ENCODE peak calls at places on chromosomes 7 and 10, in eight cellular contexts. F is Right ventricle myocardium inferior; I is activated CD4-positive, alpha-beta T cell treated with anti-CD3 and anti-CD28 coated beads, Interleukin-2, amount 50 U/mL, for 48 hours; A is tibial nerve; N is SW480; S is HFF-Myc; J is stomach; W is dermis microvascular lymphatic vessel endothelial cell. P is an unnamed sample.

GRCh38 chr7:14332155-14332554 is 342.7 kb upstream of the ETV1 start:
- DNase-seq in F (peak), I (no peak), A (no peak), N (no peak), S (no peak), J (no peak), W (no peak), P (no peak)

GRCh38 chr7:23377134-23377533 is 78.0 kb downstream of the MALSU1 start:
- DNase-seq in F (no peak), I (no peak), A (no peak), N (no peak), S (no peak), J (no peak), W (no peak), P (no peak)

GRCh38 chr7:151437163-151437553 is 2.8 kb downstream of the CRYGN start:
- DNase-seq in F (no peak), I (no peak), A (no peak), N (no peak), S (no peak), J (no peak), W (no peak), P (peak)

GRCh38 chr10:117457932-117458331 is 82.7 kb upstream of the PDZD8 start:
- DNase-seq in F (no peak), I (no peak), A (no peak), N (no peak), S (no peak), J (no peak), W (no peak), P (no peak)

GRCh38 chr10:69139961-69140360 is 16.0 kb downstream of the VPS26A start:
- DNase-seq in F (no peak), I (no peak), A (no peak), N (no peak), S (no peak), J (no peak), W (no peak), P (no peak)

GRCh38 chr10:3192856-3193635 is 20.5 kb upstream of the PITRM1 start:
- DNase-seq in F (peak), I (peak), A (peak), N (peak), S (no peak), J (peak), W (peak), P (no peak)

GRCh38 chr7:68414631-68415425 is 1183.4 kb upstream of the AUTS2 start:
- DNase-seq in F (no peak), I (no peak), A (no peak), N (peak), S (no peak), J (no peak), W (no peak), P (no peak)

GRCh38 chr10:30088178-30088577 is 28.8 kb upstream of the JCAD start:
- DNase-seq in F (no peak), I (no peak), A (no peak), N (no peak), S (no peak), J (no peak), W (no peak), P (no peak)

GRCh38 chr7:142298009-142298408 is 40.2 kb upstream of the PRSS58 start:
- DNase-seq in F (no peak), I (no peak), A (no peak), N (peak), S (no peak), J (no peak), W (no peak), P (no peak)

GRCh38 chr7:39758234-39758970 is 135.0 kb downstream of the RALA start:
- DNase-seq in F (peak), I (no peak), A (no peak), N (no peak), S (no peak), J (no peak), W (no peak), P (no peak)

GRCh38 chr7:149459540-149460433 is 1.1 kb downstream of the ZNF777 start:
- DNase-seq in F (peak), I (peak), A (no peak), N (no peak), S (no peak), J (no peak), W (no peak), P (no peak)

GRCh38 chr7:98323597-98324322 is 42.3 kb downstream of the BRI3 start:
- DNase-seq in F (no peak), I (no peak), A (no peak), N (no peak), S (no peak), J (no peak), W (no peak), P (no peak)

GRCh38 chr7:32586291-32587221 is 91.3 kb downstream of the AVL9 start:
- DNase-seq in F (no peak), I (no peak), A (no peak), N (no peak), S (peak), J (no peak), W (peak), P (no peak)

GRCh38 chr10:79582096-79582495 is 21.9 kb upstream of the SFTPA2 start:
- DNase-seq in F (no peak), I (no peak), A (no peak), N (no peak), S (no peak), J (no peak), W (no peak), P (no peak)

GRCh38 chr10:14953452-14954000 is 370 bp downstream of the DCLRE1C start:
- DNase-seq in F (peak), I (no peak), A (peak), N (peak), S (peak), J (peak), W (no peak), P (no peak)

GRCh38 chr10:85916999-85917573 is 449.5 kb downstream of the GRID1 start:
- DNase-seq in F (no peak), I (no peak), A (no peak), N (no peak), S (no peak), J (no peak), W (peak), P (no peak)

GRCh38 chr10:51073461-51074237 is 638 bp upstream of the PRKG1 start:
- DNase-seq in F (peak), I (peak), A (peak), N (no peak), S (no peak), J (peak), W (no peak), P (peak)

GRCh38 chr7:36982749-36983148 is 258.5 kb upstream of the AOAH start:
- DNase-seq in F (no peak), I (no peak), A (no peak), N (no peak), S (no peak), J (no peak), W (no peak), P (no peak)

GRCh38 chr7:116930156-116930913 is 23.0 kb upstream of the ST7 start:
- DNase-seq in F (peak), I (peak), A (peak), N (peak), S (peak), J (peak), W (peak), P (peak)

GRCh38 chr10:74825371-74826141 is 844 bp upstream of the KAT6B start:
- DNase-seq in F (peak), I (peak), A (peak), N (peak), S (no peak), J (peak), W (no peak), P (no peak)

GRCh38 chr7:26460326-26460725 is 168.7 kb downstream of the SNX10 start:
- DNase-seq in F (no peak), I (no peak), A (no peak), N (no peak), S (no peak), J (no peak), W (no peak), P (no peak)

GRCh38 chr7:152949790-152950189 is 190.2 kb downstream of the ACTR3B start:
- DNase-seq in F (no peak), I (no peak), A (no peak), N (no peak), S (no peak), J (no peak), W (no peak), P (no peak)

GRCh38 chr10:69697006-69697405 is 67.0 kb downstream of the FAM241B start:
- DNase-seq in F (no peak), I (no peak), A (no peak), N (no peak), S (no peak), J (no peak), W (no peak), P (no peak)

GRCh38 chr10:119199231-119199992 is 8.0 kb upstream of the GRK5 start:
- DNase-seq in F (no peak), I (peak), A (no peak), N (peak), S (peak), J (peak), W (peak), P (peak)

GRCh38 chr10:31011660-31012022 is 20.0 kb downstream of the ZNF438 start:
- DNase-seq in F (no peak), I (no peak), A (no peak), N (no peak), S (peak), J (no peak), W (no peak), P (no peak)

GRCh38 chr10:125629758-125630376 is 53.1 kb downstream of the TEX36 start:
- DNase-seq in F (no peak), I (no peak), A (no peak), N (peak), S (no peak), J (no peak), W (peak), P (no peak)

GRCh38 chr7:153388611-153389010 is 629.1 kb downstream of the ACTR3B start:
- DNase-seq in F (no peak), I (no peak), A (no peak), N (no peak), S (no peak), J (no peak), W (no peak), P (no peak)

GRCh38 chr7:106071356-106071998 is 40.6 kb downstream of the SYPL1 start:
- DNase-seq in F (no peak), I (peak), A (no peak), N (no peak), S (no peak), J (peak), W (no peak), P (no peak)

GRCh38 chr7:22671177-22671879 is 55.7 kb upstream of the IL6 start:
- DNase-seq in F (no peak), I (no peak), A (no peak), N (no peak), S (no peak), J (no peak), W (no peak), P (no peak)

GRCh38 chr7:88539977-88540376 is 219.5 kb upstream of the ZNF804B start:
- DNase-seq in F (no peak), I (no peak), A (no peak), N (no peak), S (no peak), J (no peak), W (no peak), P (no peak)

GRCh38 chr7:40546616-40547501 is 412.1 kb downstream of the SUGCT start:
- DNase-seq in F (no peak), I (no peak), A (no peak), N (no peak), S (no peak), J (no peak), W (no peak), P (no peak)

GRCh38 chr7:27423290-27423689 is 180.7 kb downstream of the EVX1 start:
- DNase-seq in F (no peak), I (no peak), A (no peak), N (peak), S (no peak), J (peak), W (no peak), P (no peak)